ENCODE peak calls at places on chromosome 2, in five cellular contexts. K is HEK293T, Z is GM12878, O is NT2/D1, B is HepG2. M is an unnamed sample.

GRCh38 chr2:36403675-36404230 is 48.2 kb downstream of the CRIM1 start:
- DNase-seq in K (no peak), Z (no peak), O (no peak), B (peak; percentile 65), M (no peak)

GRCh38 chr2:101980368-101980767 is 11.4 kb upstream of the IL1R2 start:
- DNase-seq in K (no peak), Z (no peak), O (no peak), B (no peak), M (no peak)

GRCh38 chr2:215635788-215636139 is 199.9 kb upstream of the FN1 start:
- DNase-seq in K (no peak), Z (no peak), O (no peak), B (peak; percentile 55), M (no peak)

GRCh38 chr2:10222-10875 is 36.0 kb downstream of the FAM110C start:
- DNase-seq in K (no peak), Z (no peak), O (no peak), B (no peak), M (no peak)

GRCh38 chr2:62768615-62769014 is 63.1 kb downstream of the EHBP1 start:
- DNase-seq in K (no peak), Z (no peak), O (no peak), B (no peak), M (no peak)

GRCh38 chr2:209371407-209371806 is 52.4 kb upstream of the MAP2 start:
- DNase-seq in K (no peak), Z (no peak), O (no peak), B (no peak), M (no peak)

GRCh38 chr2:39772086-39772811 is 6.8 kb downstream of the THUMPD2 start:
- DNase-seq in K (no peak), Z (no peak), O (peak; percentile 8), B (no peak), M (no peak)

GRCh38 chr2:239322414-239323086 is 78.3 kb downstream of the HDAC4 start:
- DNase-seq in K (no peak), Z (no peak), O (no peak), B (no peak), M (peak; percentile 16)

GRCh38 chr2:207112397-207112796 is 53.4 kb downstream of the KLF7 start:
- DNase-seq in K (no peak), Z (no peak), O (no peak), B (no peak), M (no peak)

GRCh38 chr2:151478011-151478410 is 68.3 kb downstream of the RIF1 start:
- DNase-seq in K (no peak), Z (no peak), O (no peak), B (no peak), M (no peak)
- TF ChIP-seq SUZ12 in K (no peak), Z (no peak), O (no peak), B (no peak), M (no peak)

GRCh38 chr2:240396623-240397541 is 38.6 kb upstream of the GPC1 start:
- DNase-seq in K (no peak), Z (no peak), O (no peak), B (no peak), M (no peak)
- TF ChIP-seq SUZ12 in K (no peak), Z (no peak), O (no peak), B (no peak), M (no peak)

GRCh38 chr2:234864518-234864917 is 87.3 kb upstream of the SH3BP4 start:
- DNase-seq in K (no peak), Z (no peak), O (no peak), B (no peak), M (no peak)

GRCh38 chr2:234865040-234865439 is 86.8 kb upstream of the SH3BP4 start:
- DNase-seq in K (no peak), Z (no peak), O (no peak), B (no peak), M (no peak)

GRCh38 chr2:234863043-234863934 is 88.5 kb upstream of the SH3BP4 start:
- DNase-seq in K (no peak), Z (no peak), O (no peak), B (peak; percentile 88), M (no peak)

GRCh38 chr2:234858790-234859329 is 93.0 kb upstream of the SH3BP4 start:
- DNase-seq in K (no peak), Z (no peak), O (no peak), B (no peak), M (no peak)

DNA sequence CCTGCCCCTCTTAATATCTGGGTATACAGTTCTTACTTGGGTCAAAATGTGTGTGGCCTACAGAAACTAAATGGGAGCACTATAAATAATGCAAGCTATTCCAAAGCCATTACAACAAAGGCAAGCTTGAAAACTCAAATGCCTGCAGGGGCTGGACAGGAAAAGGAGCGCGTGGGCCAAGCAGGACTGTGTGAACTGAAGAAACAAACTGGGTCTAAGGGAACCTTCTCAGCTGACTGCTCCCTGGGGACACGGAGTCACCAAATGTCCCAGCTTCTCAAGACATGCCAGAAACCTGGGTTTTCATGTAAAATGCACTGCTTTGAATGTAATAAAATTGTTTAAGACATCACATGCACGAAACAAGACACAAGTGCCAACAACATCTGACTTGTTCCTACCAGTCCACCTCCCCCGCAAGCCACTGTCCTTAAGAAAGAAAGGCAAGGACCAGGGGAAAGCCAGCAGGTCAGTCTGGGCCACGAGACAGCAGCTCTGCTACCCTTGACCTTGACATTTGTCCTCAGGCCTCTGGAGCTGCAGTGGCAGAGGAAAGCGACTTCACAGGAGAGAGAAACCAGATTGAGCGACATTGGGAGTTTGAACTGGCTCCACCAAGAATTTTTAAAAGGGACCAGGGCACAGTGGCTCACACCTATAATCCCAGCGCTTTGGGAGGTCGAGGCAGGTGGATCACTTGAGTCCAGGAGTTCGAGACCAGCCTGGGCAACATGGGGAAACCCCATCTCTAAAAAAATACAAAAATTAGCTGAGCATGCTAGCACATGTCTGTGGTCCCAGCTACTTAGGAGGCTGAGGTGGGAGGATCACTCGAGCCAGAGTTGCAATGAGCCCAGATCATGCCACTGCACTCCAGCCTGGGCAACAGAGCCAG is 89.7 kb upstream of the SH3BP4 start:
- DNase-seq in K (no peak), Z (no peak), O (no peak), B (no peak), M (no peak)
- TF ChIP-seq SUZ12 in K (no peak), Z (no peak), O (no peak), B (no peak), M (no peak)

GRCh38 chr2:38578832-38579231 is 23.9 kb downstream of the HNRNPLL start:
- DNase-seq in K (no peak), Z (no peak), O (no peak), B (no peak), M (no peak)
- TF ChIP-seq SUZ12 in K (no peak), Z (no peak), O (no peak), B (no peak), M (no peak)

GRCh38 chr2:1014802-1015201 is 64.2 kb downstream of the SNTG2 start:
- DNase-seq in K (no peak), Z (no peak), O (no peak), B (no peak), M (no peak)
- TF ChIP-seq SUZ12 in K (no peak), Z (no peak), O (no peak), B (no peak), M (no peak)

M was measured in H1.